ENCODE peak calls at places on chromosome 5, in nine cellular contexts. One of them, this sample, is unnamed.
A peak's percentile ranks its signal among the peaks of the same experiment; 100 is the strongest.

GRCh38 chr5:31537856-31538255 is 5.8 kb downstream of the C5orf22 start:
- DNase-seq in HS-27A: no peak
- DNase-seq in heart left ventricle: no peak
- DNase-seq in A549: no peak
- DNase-seq in RWPE1: no peak
- DNase-seq in cardiac muscle cell: no peak
- DNase-seq in NCI-H2029: no peak
- DNase-seq in endodermal cell: no peak
- DNase-seq in SJSA1: peak; percentile 0
- DNase-seq in this sample: no peak

GRCh38 chr5:143355710-143356109 is 47.8 kb downstream of the NR3C1 start:
- DNase-seq in HS-27A: peak; percentile 71
- DNase-seq in heart left ventricle: peak; percentile 86
- DNase-seq in A549: peak; percentile 93
- DNase-seq in RWPE1: peak; percentile 96
- DNase-seq in cardiac muscle cell: peak; percentile 9
- DNase-seq in NCI-H2029: peak; percentile 72
- DNase-seq in endodermal cell: no peak
- DNase-seq in SJSA1: peak; percentile 84
- DNase-seq in this sample: peak; percentile 44

GRCh38 chr5:54883374-54884194 is 101.8 kb downstream of the ESM1 start:
- DNase-seq in HS-27A: no peak
- DNase-seq in heart left ventricle: peak; percentile 23
- DNase-seq in A549: no peak
- DNase-seq in RWPE1: peak; percentile 56
- DNase-seq in cardiac muscle cell: peak; percentile 80
- DNase-seq in NCI-H2029: no peak
- DNase-seq in endodermal cell: peak; percentile 86
- DNase-seq in SJSA1: no peak
- DNase-seq in this sample: peak; percentile 41

GRCh38 chr5:14591548-14591947 is 10.0 kb downstream of the OTULINL start:
- DNase-seq in HS-27A: no peak
- DNase-seq in heart left ventricle: no peak
- DNase-seq in A549: no peak
- DNase-seq in RWPE1: no peak
- DNase-seq in cardiac muscle cell: no peak
- DNase-seq in NCI-H2029: no peak
- DNase-seq in endodermal cell: no peak
- DNase-seq in SJSA1: no peak
- DNase-seq in this sample: no peak

GRCh38 chr5:141870871-141871270 is 7.3 kb downstream of the PCDH1 start:
- DNase-seq in HS-27A: no peak
- DNase-seq in heart left ventricle: no peak
- DNase-seq in A549: no peak
- DNase-seq in RWPE1: peak; percentile 70
- DNase-seq in cardiac muscle cell: no peak
- DNase-seq in NCI-H2029: no peak
- DNase-seq in endodermal cell: peak; percentile 17
- DNase-seq in SJSA1: no peak
- DNase-seq in this sample: no peak

GRCh38 chr5:148386041-148386440 is 2.3 kb downstream of the FBXO38 start:
- DNase-seq in HS-27A: no peak
- DNase-seq in heart left ventricle: no peak
- DNase-seq in A549: no peak
- DNase-seq in RWPE1: no peak
- DNase-seq in cardiac muscle cell: no peak
- DNase-seq in NCI-H2029: no peak
- DNase-seq in endodermal cell: no peak
- DNase-seq in SJSA1: no peak
- DNase-seq in this sample: no peak

GRCh38 chr5:135747824-135748223 is 86.6 kb upstream of the SLC25A48 start:
- DNase-seq in HS-27A: no peak
- DNase-seq in heart left ventricle: no peak
- DNase-seq in A549: no peak
- DNase-seq in RWPE1: no peak
- DNase-seq in cardiac muscle cell: no peak
- DNase-seq in NCI-H2029: no peak
- DNase-seq in endodermal cell: no peak
- DNase-seq in SJSA1: no peak
- DNase-seq in this sample: no peak

GRCh38 chr5:159762921-159763320 is 153.4 kb upstream of the ADRA1B start:
- DNase-seq in HS-27A: no peak
- DNase-seq in heart left ventricle: no peak
- DNase-seq in A549: no peak
- DNase-seq in RWPE1: no peak
- DNase-seq in cardiac muscle cell: no peak
- DNase-seq in NCI-H2029: no peak
- DNase-seq in endodermal cell: no peak
- DNase-seq in SJSA1: no peak
- DNase-seq in this sample: no peak

GRCh38 chr5:90909091-90909503 is 350.5 kb downstream of the ADGRV1 start:
- DNase-seq in HS-27A: no peak
- DNase-seq in heart left ventricle: peak; percentile 23
- DNase-seq in A549: no peak
- DNase-seq in RWPE1: no peak
- DNase-seq in cardiac muscle cell: no peak
- DNase-seq in NCI-H2029: no peak
- DNase-seq in endodermal cell: peak; percentile 31
- DNase-seq in SJSA1: no peak
- DNase-seq in this sample: no peak

GRCh38 chr5:130720355-130720754 is 444.7 kb downstream of the HINT1 start:
- DNase-seq in HS-27A: no peak
- DNase-seq in heart left ventricle: no peak
- DNase-seq in A549: peak; percentile 23
- DNase-seq in RWPE1: peak; percentile 58
- DNase-seq in cardiac muscle cell: peak; percentile 72
- DNase-seq in NCI-H2029: peak; percentile 5
- DNase-seq in endodermal cell: no peak
- DNase-seq in SJSA1: peak; percentile 41
- DNase-seq in this sample: no peak

GRCh38 chr5:10876345-10876744 is 115.3 kb upstream of the DAP start:
- DNase-seq in HS-27A: no peak
- DNase-seq in heart left ventricle: no peak
- DNase-seq in A549: no peak
- DNase-seq in RWPE1: no peak
- DNase-seq in cardiac muscle cell: no peak
- DNase-seq in NCI-H2029: no peak
- DNase-seq in endodermal cell: no peak
- DNase-seq in SJSA1: no peak
- DNase-seq in this sample: no peak

GRCh38 chr5:67897980-67898379 is 317.6 kb upstream of the PIK3R1 start:
- DNase-seq in HS-27A: no peak
- DNase-seq in heart left ventricle: no peak
- DNase-seq in A549: no peak
- DNase-seq in RWPE1: peak; percentile 38
- DNase-seq in cardiac muscle cell: no peak
- DNase-seq in NCI-H2029: no peak
- DNase-seq in endodermal cell: no peak
- DNase-seq in SJSA1: no peak
- DNase-seq in this sample: no peak

GRCh38 chr5:78367318-78367991 is 7.0 kb downstream of the SCAMP1 start:
- DNase-seq in HS-27A: no peak
- DNase-seq in heart left ventricle: no peak
- DNase-seq in A549: no peak
- DNase-seq in RWPE1: no peak
- DNase-seq in cardiac muscle cell: no peak
- DNase-seq in NCI-H2029: peak; percentile 85
- DNase-seq in endodermal cell: no peak
- DNase-seq in SJSA1: no peak
- DNase-seq in this sample: no peak

GRCh38 chr5:121870489-121870888 is 18.8 kb downstream of the FTMT start:
- DNase-seq in HS-27A: no peak
- DNase-seq in heart left ventricle: no peak
- DNase-seq in A549: no peak
- DNase-seq in RWPE1: no peak
- DNase-seq in cardiac muscle cell: no peak
- DNase-seq in NCI-H2029: no peak
- DNase-seq in endodermal cell: no peak
- DNase-seq in SJSA1: no peak
- DNase-seq in this sample: no peak

GRCh38 chr5:36939969-36940858 is 63.6 kb downstream of the NIPBL start:
- DNase-seq in HS-27A: no peak
- DNase-seq in heart left ventricle: no peak
- DNase-seq in A549: no peak
- DNase-seq in RWPE1: no peak
- DNase-seq in cardiac muscle cell: no peak
- DNase-seq in NCI-H2029: no peak
- DNase-seq in endodermal cell: no peak
- DNase-seq in SJSA1: peak; percentile 44
- DNase-seq in this sample: no peak

GRCh38 chr5:130546216-130546615 is 618.8 kb downstream of the HINT1 start:
- DNase-seq in HS-27A: no peak
- DNase-seq in heart left ventricle: no peak
- DNase-seq in A549: no peak
- DNase-seq in RWPE1: peak; percentile 24
- DNase-seq in cardiac muscle cell: no peak
- DNase-seq in NCI-H2029: no peak
- DNase-seq in endodermal cell: no peak
- DNase-seq in SJSA1: no peak
- DNase-seq in this sample: no peak

GRCh38 chr5:175535781-175536180 is 57.4 kb downstream of the SFXN1 start:
- DNase-seq in HS-27A: no peak
- DNase-seq in heart left ventricle: no peak
- DNase-seq in A549: no peak
- DNase-seq in RWPE1: no peak
- DNase-seq in cardiac muscle cell: no peak
- DNase-seq in NCI-H2029: no peak
- DNase-seq in endodermal cell: no peak
- DNase-seq in SJSA1: no peak
- DNase-seq in this sample: no peak

GRCh38 chr5:75756191-75756590 is 39.0 kb upstream of the POC5 start:
- DNase-seq in HS-27A: no peak
- DNase-seq in heart left ventricle: no peak
- DNase-seq in A549: no peak
- DNase-seq in RWPE1: no peak
- DNase-seq in cardiac muscle cell: no peak
- DNase-seq in NCI-H2029: no peak
- DNase-seq in endodermal cell: no peak
- DNase-seq in SJSA1: no peak
- DNase-seq in this sample: no peak

GRCh38 chr5:138129347-138129746 is 9.9 kb downstream of the NME5 start:
- DNase-seq in HS-27A: no peak
- DNase-seq in heart left ventricle: no peak
- DNase-seq in A549: no peak
- DNase-seq in RWPE1: no peak
- DNase-seq in cardiac muscle cell: no peak
- DNase-seq in NCI-H2029: no peak
- DNase-seq in endodermal cell: no peak
- DNase-seq in SJSA1: no peak
- DNase-seq in this sample: no peak

GRCh38 chr5:164097747-164098146 is 592.3 kb downstream of the MAT2B start:
- DNase-seq in HS-27A: peak; percentile 29
- DNase-seq in heart left ventricle: no peak
- DNase-seq in A549: no peak
- DNase-seq in RWPE1: peak; percentile 78
- DNase-seq in cardiac muscle cell: no peak
- DNase-seq in NCI-H2029: no peak
- DNase-seq in endodermal cell: no peak
- DNase-seq in SJSA1: peak; percentile 6
- DNase-seq in this sample: no peak

GRCh38 chr5:79069488-79070001 is at the start of the genes BHMT2 and DMGDH:
- DNase-seq in HS-27A: no peak
- DNase-seq in heart left ventricle: peak; percentile 20
- DNase-seq in A549: no peak
- DNase-seq in RWPE1: no peak
- DNase-seq in cardiac muscle cell: no peak
- DNase-seq in NCI-H2029: peak; percentile 30
- DNase-seq in endodermal cell: no peak
- DNase-seq in SJSA1: no peak
- DNase-seq in this sample: no peak

GRCh38 chr5:80254767-80255424 is 952 bp downstream of the SERINC5 start:
- DNase-seq in HS-27A: no peak
- DNase-seq in heart left ventricle: no peak
- DNase-seq in A549: peak; percentile 28
- DNase-seq in RWPE1: peak; percentile 65
- DNase-seq in cardiac muscle cell: no peak
- DNase-seq in NCI-H2029: no peak
- DNase-seq in endodermal cell: no peak
- DNase-seq in SJSA1: no peak
- DNase-seq in this sample: no peak

GRCh38 chr5:104126980-104127379 is 564.4 kb upstream of the NUDT12 start:
- DNase-seq in HS-27A: no peak
- DNase-seq in heart left ventricle: no peak
- DNase-seq in A549: no peak
- DNase-seq in RWPE1: no peak
- DNase-seq in cardiac muscle cell: no peak
- DNase-seq in NCI-H2029: no peak
- DNase-seq in endodermal cell: no peak
- DNase-seq in SJSA1: no peak
- DNase-seq in this sample: no peak

GRCh38 chr5:73531356-73531755 is 33.1 kb downstream of the BTF3 start:
- DNase-seq in HS-27A: no peak
- DNase-seq in heart left ventricle: no peak
- DNase-seq in A549: no peak
- DNase-seq in RWPE1: no peak
- DNase-seq in cardiac muscle cell: no peak
- DNase-seq in NCI-H2029: no peak
- DNase-seq in endodermal cell: no peak
- DNase-seq in SJSA1: peak; percentile 30
- DNase-seq in this sample: no peak

GRCh38 chr5:76718381-76718832 is 2.5 kb downstream of the F2R start:
- DNase-seq in HS-27A: no peak
- DNase-seq in heart left ventricle: peak; percentile 38
- DNase-seq in A549: no peak
- DNase-seq in RWPE1: no peak
- DNase-seq in cardiac muscle cell: no peak
- DNase-seq in NCI-H2029: no peak
- DNase-seq in endodermal cell: no peak
- DNase-seq in SJSA1: peak; percentile 72
- DNase-seq in this sample: no peak

GRCh38 chr5:56310711-56311204 is 77.6 kb upstream of the ANKRD55 start:
- DNase-seq in HS-27A: no peak
- DNase-seq in heart left ventricle: no peak
- DNase-seq in A549: no peak
- DNase-seq in RWPE1: no peak
- DNase-seq in cardiac muscle cell: no peak
- DNase-seq in NCI-H2029: no peak
- DNase-seq in endodermal cell: no peak
- DNase-seq in SJSA1: no peak
- DNase-seq in this sample: no peak

GRCh38 chr5:111345731-111346130 is 121.5 kb downstream of the CAMK4 start:
- DNase-seq in HS-27A: no peak
- DNase-seq in heart left ventricle: no peak
- DNase-seq in A549: no peak
- DNase-seq in RWPE1: no peak
- DNase-seq in cardiac muscle cell: no peak
- DNase-seq in NCI-H2029: no peak
- DNase-seq in endodermal cell: no peak
- DNase-seq in SJSA1: no peak
- DNase-seq in this sample: no peak

GRCh38 chr5:16992006-16992405 is 55.9 kb upstream of the MYO10 start:
- DNase-seq in HS-27A: peak; percentile 42
- DNase-seq in heart left ventricle: no peak
- DNase-seq in A549: no peak
- DNase-seq in RWPE1: no peak
- DNase-seq in cardiac muscle cell: no peak
- DNase-seq in NCI-H2029: no peak
- DNase-seq in endodermal cell: no peak
- DNase-seq in SJSA1: peak; percentile 87
- DNase-seq in this sample: no peak

GRCh38 chr5:171444582-171444981 is 25.1 kb downstream of the FGF18 start:
- DNase-seq in HS-27A: no peak
- DNase-seq in heart left ventricle: no peak
- DNase-seq in A549: no peak
- DNase-seq in RWPE1: no peak
- DNase-seq in cardiac muscle cell: no peak
- DNase-seq in NCI-H2029: no peak
- DNase-seq in endodermal cell: no peak
- DNase-seq in SJSA1: no peak
- DNase-seq in this sample: no peak

GRCh38 chr5:35777358-35778087 is 79.2 kb upstream of the IL7R start:
- DNase-seq in HS-27A: peak; percentile 69
- DNase-seq in heart left ventricle: peak; percentile 44
- DNase-seq in A549: peak; percentile 15
- DNase-seq in RWPE1: peak; percentile 43
- DNase-seq in cardiac muscle cell: peak; percentile 94
- DNase-seq in NCI-H2029: peak; percentile 52
- DNase-seq in endodermal cell: peak; percentile 88
- DNase-seq in SJSA1: peak; percentile 59
- DNase-seq in this sample: peak; percentile 60